ENCODE peak calls at places on chromosome 22, in nine cellular contexts. M, R, Q, N, J, A, U, O and V are unnamed samples.

GRCh38 chr22:33539902-33540751 is 380.1 kb downstream of the LARGE1 start:
- DNase-seq in M (peak), R (peak), Q (no peak), N (peak), J (peak), A (peak), U (no peak), O (no peak), V (no peak)

GRCh38 chr22:22071455-22071854 is 88.9 kb upstream of the TOP3B start:
- DNase-seq in M (no peak), R (no peak), Q (no peak), N (no peak), J (no peak), A (no peak), U (no peak), O (no peak), V (no peak)

GRCh38 chr22:44160416-44160815 is 20.3 kb upstream of the PARVG start:
- DNase-seq in M (no peak), R (no peak), Q (no peak), N (no peak), J (no peak), A (no peak), U (no peak), O (no peak), V (no peak)

GRCh38 chr22:31637938-31638618 is 23.9 kb downstream of the PISD start:
- DNase-seq in M (no peak), R (peak), Q (no peak), N (no peak), J (no peak), A (no peak), U (no peak), O (no peak), V (no peak)

GRCh38 chr22:33922268-33922667 is 2.0 kb upstream of the LARGE1 start:
- DNase-seq in M (no peak), R (no peak), Q (no peak), N (peak), J (no peak), A (peak), U (peak), O (no peak), V (no peak)

GRCh38 chr22:35257321-35258143 is at the start of gene HMGXB4:
- DNase-seq in M (peak), R (peak), Q (peak), N (peak), J (peak), A (peak), U (peak), O (peak), V (peak)

GRCh38 chr22:25235547-25236290 is 16.3 kb downstream of the CRYBB2 start:
- DNase-seq in M (peak), R (peak), Q (peak), N (peak), J (peak), A (peak), U (peak), O (peak), V (peak)

GRCh38 chr22:47656806-47657205 is 894.4 kb downstream of the TBC1D22A start:
- DNase-seq in M (no peak), R (no peak), Q (no peak), N (no peak), J (no peak), A (no peak), U (no peak), O (peak), V (no peak)

GRCh38 chr22:18071968-18072310 is 5.9 kb upstream of the PEX26 start:
- DNase-seq in M (no peak), R (no peak), Q (no peak), N (no peak), J (no peak), A (no peak), U (no peak), O (no peak), V (no peak)

GRCh38 chr22:18070041-18070440 is 7.7 kb upstream of the PEX26 start:
- DNase-seq in M (no peak), R (no peak), Q (no peak), N (no peak), J (no peak), A (no peak), U (no peak), O (no peak), V (no peak)

GRCh38 chr22:18068991-18069390 is 8.8 kb upstream of the PEX26 start:
- DNase-seq in M (no peak), R (no peak), Q (no peak), N (no peak), J (no peak), A (no peak), U (no peak), O (no peak), V (no peak)

GRCh38 chr22:18068381-18068988 is 9.3 kb upstream of the PEX26 start:
- DNase-seq in M (no peak), R (peak), Q (no peak), N (no peak), J (no peak), A (peak), U (no peak), O (no peak), V (no peak)

DNA sequence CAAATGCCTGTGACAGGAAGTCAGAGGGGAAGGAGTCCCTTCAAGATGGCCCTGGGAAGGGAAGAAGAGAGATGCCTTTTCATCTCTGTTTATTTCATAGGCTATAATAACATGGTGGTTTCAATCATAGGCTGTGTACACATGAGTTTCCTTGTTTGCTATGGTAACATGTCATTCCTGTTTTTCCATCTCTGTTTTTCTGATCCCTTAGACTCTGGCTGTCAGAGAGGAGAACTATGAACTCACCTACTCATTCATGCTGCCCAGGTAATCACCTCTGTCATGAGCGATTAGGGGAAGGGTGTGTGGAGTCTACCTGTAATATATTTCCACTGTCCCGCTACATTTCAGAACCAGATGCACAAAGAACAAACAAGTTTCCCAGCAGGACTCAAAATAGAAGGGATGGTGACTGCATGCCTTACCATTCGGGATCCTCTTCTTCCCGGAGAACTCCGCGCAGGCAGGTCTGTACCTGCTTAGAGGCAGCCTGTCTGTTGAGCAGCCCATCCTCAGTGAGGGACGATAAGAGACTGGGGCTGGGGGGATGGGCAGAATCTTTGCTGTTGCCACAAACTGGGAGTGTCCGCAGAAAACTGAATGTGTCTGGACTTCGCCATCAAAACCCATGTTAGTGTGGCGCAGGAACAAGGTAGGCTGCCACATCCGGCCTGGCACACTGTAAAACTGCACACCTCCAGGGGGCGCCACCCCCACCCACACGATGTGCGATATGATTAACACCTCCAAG is 7.1 kb upstream of the PEX26 start:
- DNase-seq in M (no peak), R (no peak), Q (peak), N (no peak), J (no peak), A (no peak), U (no peak), O (no peak), V (no peak)
- TF ChIP-seq CTCF in M (no peak), R (no peak), Q (peak), N (peak), J (no peak), A (peak), U (peak), O (peak), V (peak)

GRCh38 chr22:39080993-39081513 is 4.0 kb downstream of the APOBEC3G start:
- DNase-seq in M (no peak), R (no peak), Q (no peak), N (no peak), J (no peak), A (no peak), U (no peak), O (no peak), V (no peak)
- TF ChIP-seq CTCF in M (no peak), R (no peak), Q (no peak), N (no peak), J (no peak), A (no peak), U (no peak), O (no peak), V (no peak)

GRCh38 chr22:46594947-46595298 is 25.3 kb upstream of the GRAMD4 start:
- DNase-seq in M (no peak), R (no peak), Q (no peak), N (no peak), J (no peak), A (no peak), U (no peak), O (no peak), V (no peak)

GRCh38 chr22:46595545-46595944 is 24.6 kb upstream of the GRAMD4 start:
- DNase-seq in M (no peak), R (no peak), Q (no peak), N (peak), J (no peak), A (no peak), U (no peak), O (no peak), V (no peak)

GRCh38 chr22:46596032-46596441 is 24.1 kb upstream of the GRAMD4 start:
- DNase-seq in M (peak), R (peak), Q (no peak), N (peak), J (no peak), A (no peak), U (no peak), O (no peak), V (no peak)

GRCh38 chr22:46598224-46598623 is 22.0 kb upstream of the GRAMD4 start:
- DNase-seq in M (no peak), R (no peak), Q (no peak), N (no peak), J (no peak), A (no peak), U (no peak), O (no peak), V (no peak)

GRCh38 chr22:46596819-46597218 is 23.4 kb upstream of the GRAMD4 start:
- DNase-seq in M (no peak), R (no peak), Q (peak), N (peak), J (no peak), A (no peak), U (no peak), O (no peak), V (no peak)
- TF ChIP-seq CTCF in M (peak), R (no peak), Q (no peak), N (peak), J (no peak), A (no peak), U (no peak), O (no peak), V (no peak)

DNA sequence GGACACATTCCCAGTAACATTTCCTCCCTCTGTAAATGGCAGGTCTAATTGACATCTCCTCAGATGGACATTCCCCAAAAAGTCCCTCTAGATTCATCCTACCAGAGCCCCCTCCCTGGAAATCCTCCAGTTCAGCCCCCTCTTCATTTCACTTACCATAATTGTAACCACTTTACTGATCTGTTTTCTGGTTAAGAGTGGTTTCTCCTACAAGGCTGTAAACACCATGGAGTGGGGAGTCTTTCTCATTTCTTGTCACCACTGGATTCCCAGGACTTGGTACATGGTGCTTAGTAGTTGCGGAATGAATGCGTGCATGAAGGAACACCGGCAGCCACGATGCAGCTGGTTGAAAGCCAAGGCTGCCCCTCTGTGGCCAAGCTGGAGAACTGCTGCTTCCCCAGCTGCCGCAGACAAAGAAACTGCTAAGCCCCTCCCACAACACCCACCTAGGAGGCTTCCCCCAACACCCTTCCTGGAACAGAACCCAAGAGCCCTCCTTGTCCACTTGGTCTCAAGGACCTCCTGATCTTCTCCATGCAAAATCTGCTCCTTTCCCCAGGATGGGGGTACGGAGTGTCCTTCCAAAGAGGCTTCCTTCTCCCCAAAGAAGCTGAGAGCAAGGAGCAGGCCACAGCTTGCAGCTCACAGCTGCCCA is 18.6 kb upstream of the SCARF2 start:
- DNase-seq in M (peak), R (peak), Q (peak), N (peak), J (peak), A (peak), U (peak), O (peak), V (peak)
- TF ChIP-seq CTCF in M (peak), R (peak), Q (peak), N (peak), J (peak), A (peak), U (peak), O (peak), V (peak)

DNA sequence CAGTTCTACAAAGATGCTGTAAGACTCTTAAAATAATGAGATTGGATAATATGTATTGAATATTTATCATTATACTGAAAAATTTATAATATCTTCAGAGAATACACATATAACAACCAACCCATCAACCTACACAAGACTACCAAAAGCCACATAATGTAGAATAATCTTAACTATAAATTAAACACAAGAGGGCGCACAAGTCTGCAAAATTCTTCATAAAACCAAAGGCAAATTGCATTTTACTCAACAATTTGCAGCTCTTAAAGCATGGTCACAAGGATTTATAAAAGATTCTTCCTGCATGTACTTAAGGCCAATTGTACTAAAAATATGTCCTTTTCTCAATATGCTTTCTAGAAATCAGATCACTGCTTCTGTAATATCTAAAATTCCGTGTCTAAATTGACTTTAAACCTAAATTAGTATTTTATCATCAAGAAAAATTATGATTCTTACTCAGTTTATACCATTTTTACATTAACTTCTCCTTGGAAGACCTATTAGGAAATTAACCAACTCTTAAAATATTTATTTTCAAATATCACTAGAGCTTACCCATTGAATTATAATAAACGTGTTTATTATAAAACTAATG is 79.0 kb downstream of the TTC28 start:
- DNase-seq in M (peak), R (no peak), Q (peak), N (peak), J (peak), A (peak), U (no peak), O (no peak), V (peak)
- TF ChIP-seq CTCF in M (peak), R (peak), Q (peak), N (peak), J (peak), A (no peak), U (peak), O (peak), V (no peak)

GRCh38 chr22:40651563-40652501 is 15.3 kb upstream of the MRTFA start:
- DNase-seq in M (peak), R (peak), Q (peak), N (peak), J (peak), A (peak), U (peak), O (peak), V (peak)

GRCh38 chr22:40653361-40653760 is 16.8 kb upstream of the MRTFA start:
- DNase-seq in M (no peak), R (no peak), Q (no peak), N (no peak), J (no peak), A (no peak), U (no peak), O (no peak), V (no peak)

GRCh38 chr22:40651057-40651456 is 14.5 kb upstream of the MRTFA start:
- DNase-seq in M (no peak), R (no peak), Q (no peak), N (no peak), J (no peak), A (no peak), U (no peak), O (no peak), V (no peak)

DNA sequence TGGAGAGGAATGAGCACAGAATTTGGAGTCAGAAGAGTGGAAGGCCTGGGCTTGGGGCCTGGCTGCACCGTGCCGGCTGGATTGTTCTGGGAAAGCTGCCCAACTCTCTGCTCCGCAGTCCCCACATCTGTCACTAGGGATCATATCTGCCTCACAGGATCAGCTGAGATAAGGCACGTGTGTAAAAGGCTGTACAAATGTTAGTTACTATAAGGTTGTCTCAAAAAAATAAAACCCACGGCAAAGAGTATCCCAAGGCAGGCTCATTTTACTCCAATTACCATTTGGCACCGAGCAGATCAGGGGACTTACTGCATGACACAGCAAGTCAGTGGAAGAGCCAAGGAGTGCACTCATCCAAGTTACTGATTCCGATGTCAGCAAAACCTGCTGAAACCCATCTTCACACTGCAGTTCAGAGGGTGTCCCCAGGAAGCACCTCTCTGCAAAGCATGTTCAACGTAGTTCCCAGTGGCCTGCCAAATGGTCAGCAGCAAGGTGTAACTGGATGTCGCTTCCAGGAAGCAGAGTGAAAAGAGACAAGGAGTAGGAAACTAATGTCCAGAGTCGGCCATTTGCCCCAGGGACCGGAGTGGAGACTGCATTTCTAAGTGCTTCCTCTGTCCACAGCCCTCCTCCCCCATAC is 18.1 kb upstream of the MRTFA start:
- DNase-seq in M (no peak), R (peak), Q (peak), N (peak), J (peak), A (peak), U (no peak), O (no peak), V (peak)
- TF ChIP-seq CTCF in M (peak), R (peak), Q (peak), N (peak), J (no peak), A (peak), U (no peak), O (peak), V (peak)

DNA sequence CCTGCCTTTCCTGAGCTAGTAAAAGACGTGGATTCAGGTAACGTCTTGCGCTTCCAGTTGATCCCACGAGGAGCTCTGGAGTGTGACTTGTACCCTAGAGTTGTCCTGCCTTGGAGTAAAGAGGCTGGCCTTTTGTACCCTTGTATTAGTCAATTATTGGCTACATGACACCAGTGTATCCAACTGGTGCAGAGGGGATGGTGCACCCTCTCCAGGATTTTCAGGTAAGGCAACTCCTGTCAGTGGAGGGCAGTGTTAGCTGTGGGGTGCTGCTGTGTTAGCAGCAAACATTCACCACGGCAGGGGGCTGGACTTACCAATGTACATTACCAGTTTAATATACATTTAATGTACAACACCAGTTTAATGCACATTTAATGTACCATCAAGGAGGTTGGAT is 233.5 kb downstream of the MIAT start:
- DNase-seq in M (no peak), R (no peak), Q (no peak), N (peak), J (peak), A (no peak), U (no peak), O (no peak), V (no peak)
- TF ChIP-seq CTCF in M (peak), R (no peak), Q (no peak), N (peak), J (peak), A (no peak), U (no peak), O (peak), V (no peak)

DNA sequence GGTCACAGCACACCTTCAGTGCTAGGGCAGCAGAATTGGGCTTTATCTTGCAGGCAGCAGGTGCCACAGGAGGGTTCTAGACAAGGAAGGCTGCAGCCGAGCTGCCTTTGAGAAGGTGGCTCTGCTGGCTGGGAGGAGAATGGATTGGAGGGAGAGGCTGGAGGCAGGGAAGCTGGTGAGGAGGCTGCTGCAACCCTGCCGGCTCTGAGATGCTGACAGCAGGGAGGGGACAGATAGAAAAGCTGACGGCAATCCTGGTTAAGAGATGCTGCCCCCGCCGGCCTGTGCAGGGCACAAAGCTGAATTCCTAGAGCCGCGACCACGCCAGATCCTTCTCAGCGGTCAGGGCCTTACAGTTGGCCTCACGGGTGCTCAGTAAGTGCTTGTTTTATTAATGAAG is 105.4 kb downstream of the CACNA1I start:
- DNase-seq in M (no peak), R (no peak), Q (no peak), N (no peak), J (no peak), A (no peak), U (no peak), O (no peak), V (no peak)
- TF ChIP-seq CTCF in M (no peak), R (no peak), Q (no peak), N (no peak), J (no peak), A (no peak), U (no peak), O (no peak), V (no peak)